ENCODE peak calls at places on chromosomes 5 and 9, in ten cellular contexts. O is mucosa of descending colon, I is H1, M is osteocyte, G is choroid plexus epithelial cell, R is fibroblast of mammary gland, Y is epithelial cell of esophagus, D is hepatocyte, N is PC-3, S is spleen. E is an unnamed sample.

GRCh38 chr9:131394464-131395026 is 659 bp downstream of the PRRC2B start:
- DNase-seq in I (no peak), G (peak), S (peak), M (peak), N (no peak), O (peak), Y (no peak), D (peak), R (no peak), E (no peak)

GRCh38 chr9:2120926-2121689 is 106.0 kb downstream of the SMARCA2 start:
- DNase-seq in O (no peak), N (peak), D (no peak), G (peak), R (peak), S (no peak), I (no peak), Y (peak), M (no peak), E (no peak)

GRCh38 chr5:122195784-122196394 is 66.5 kb downstream of the ZNF474 start:
- DNase-seq in D (peak), R (peak), G (peak), N (peak), I (no peak), O (no peak), M (no peak), Y (peak), S (no peak), E (no peak)

GRCh38 chr5:93145019-93145418 is 436.0 kb downstream of the NR2F1-AS1 start:
- DNase-seq in N (no peak), D (no peak), R (no peak), I (no peak), Y (no peak), M (no peak), G (no peak), S (peak), O (no peak), E (no peak)

GRCh38 chr9:16869961-16870605 is 387 bp downstream of the BNC2 start:
- DNase-seq in M (no peak), I (no peak), N (peak), O (peak), D (peak), Y (no peak), R (no peak), S (no peak), G (peak), E (no peak)

GRCh38 chr5:143094087-143094511 is 309.4 kb downstream of the NR3C1 start:
- DNase-seq in Y (peak), R (peak), N (no peak), M (no peak), I (no peak), D (peak), S (no peak), O (no peak), G (peak), E (no peak)

GRCh38 chr5:78698218-78698751 is 49.7 kb upstream of the LHFPL2 start:
- DNase-seq in I (no peak), S (no peak), N (no peak), M (no peak), R (peak), D (no peak), Y (peak), G (peak), O (no peak), E (no peak)

GRCh38 chr5:67170783-67171182 is 25.8 kb downstream of the CD180 start:
- DNase-seq in G (no peak), O (no peak), Y (no peak), N (no peak), M (no peak), S (no peak), R (no peak), I (no peak), D (no peak), E (no peak)

GRCh38 chr9:136852664-136853595 is 784 bp downstream of the MAMDC4 start:
- DNase-seq in N (no peak), Y (no peak), R (no peak), M (no peak), G (no peak), D (no peak), O (peak), I (no peak), S (peak), E (peak)

GRCh38 chr9:87276851-87277251 is 220.8 kb upstream of the DAPK1 start:
- DNase-seq in N (no peak), G (peak), M (no peak), R (peak), O (no peak), S (no peak), Y (peak), D (no peak), I (no peak), E (no peak)

GRCh38 chr9:18479405-18479804 is 5.5 kb downstream of the ADAMTSL1 start:
- DNase-seq in O (no peak), R (peak), N (peak), Y (no peak), M (no peak), G (no peak), I (no peak), S (no peak), D (no peak), E (no peak)

GRCh38 chr5:149735066-149735465 is 5.0 kb downstream of the PPARGC1B start:
- DNase-seq in Y (peak), R (peak), D (no peak), N (peak), G (peak), O (peak), I (no peak), M (no peak), S (no peak), E (peak)

GRCh38 chr9:136880651-136881050 is 5.7 kb upstream of the TRAF2 start:
- DNase-seq in Y (no peak), R (no peak), G (no peak), N (no peak), O (no peak), S (peak), I (no peak), M (no peak), D (no peak), E (no peak)

GRCh38 chr9:78821126-78821822 is 524.3 kb downstream of the PSAT1 start:
- DNase-seq in R (peak), I (no peak), S (no peak), G (peak), N (peak), D (peak), Y (peak), M (no peak), O (no peak), E (no peak)

GRCh38 chr9:114380988-114381387 is 6.8 kb downstream of the AKNA start:
- DNase-seq in Y (no peak), D (no peak), G (no peak), I (no peak), R (no peak), S (peak), O (peak), N (no peak), M (no peak), E (no peak)

GRCh38 chr9:114384836-114385411 is 2.9 kb downstream of the AKNA start:
- DNase-seq in S (peak), Y (no peak), D (no peak), N (no peak), I (no peak), M (no peak), G (no peak), O (peak), R (no peak), E (no peak)

GRCh38 chr9:114383866-114384231 is 3.9 kb downstream of the AKNA start:
- DNase-seq in D (no peak), O (peak), G (no peak), M (no peak), Y (no peak), N (no peak), R (no peak), I (no peak), S (peak), E (no peak)

GRCh38 chr9:114385412-114386181 is 2.2 kb downstream of the AKNA start:
- DNase-seq in I (no peak), S (peak), N (peak), G (peak), R (peak), O (peak), M (peak), D (peak), Y (peak), E (peak)

GRCh38 chr9:114382951-114383865 is 4.6 kb downstream of the AKNA start:
- DNase-seq in S (peak), R (peak), G (no peak), N (no peak), M (no peak), O (peak), D (no peak), I (no peak), Y (no peak), E (no peak)
- TF ChIP-seq CTCF in S (peak), R (peak), G (peak), N (no peak), M (no peak), O (no peak), D (peak), I (peak), Y (no peak), E (peak)

GRCh38 chr5:7897014-7897600 is 28.2 kb downstream of the MTRR start:
- DNase-seq in G (peak), N (peak), R (peak), S (no peak), Y (peak), O (no peak), D (peak), M (no peak), I (peak), E (no peak)
- TF ChIP-seq CTCF in G (peak), N (peak), R (peak), S (no peak), Y (peak), O (no peak), D (peak), M (peak), I (peak), E (no peak)

DNA sequence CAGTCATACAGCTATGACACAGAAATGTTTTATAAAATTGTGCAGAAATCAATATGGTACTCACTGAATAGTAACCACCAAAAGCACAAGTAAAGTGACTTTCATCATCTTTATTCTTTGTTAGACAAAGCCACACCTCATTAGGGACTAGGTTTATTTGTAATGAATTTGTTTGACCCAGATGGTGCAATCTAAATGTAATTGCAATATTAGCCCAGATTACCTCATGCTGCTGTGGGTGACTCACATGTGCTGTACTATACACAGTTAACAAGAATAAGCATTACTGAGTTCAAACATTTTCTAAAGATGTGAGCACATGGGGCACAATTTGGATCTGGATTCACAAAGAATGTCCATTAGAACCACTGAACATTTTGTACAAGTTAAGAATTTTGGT is 759.3 kb upstream of the TYRP1 start:
- DNase-seq in D (peak), R (peak), I (no peak), S (no peak), O (no peak), N (no peak), Y (peak), M (no peak), G (peak), E (no peak)
- TF ChIP-seq CTCF in D (no peak), R (no peak), I (no peak), S (no peak), O (no peak), N (no peak), Y (no peak), M (no peak), G (no peak), E (no peak)

DNA sequence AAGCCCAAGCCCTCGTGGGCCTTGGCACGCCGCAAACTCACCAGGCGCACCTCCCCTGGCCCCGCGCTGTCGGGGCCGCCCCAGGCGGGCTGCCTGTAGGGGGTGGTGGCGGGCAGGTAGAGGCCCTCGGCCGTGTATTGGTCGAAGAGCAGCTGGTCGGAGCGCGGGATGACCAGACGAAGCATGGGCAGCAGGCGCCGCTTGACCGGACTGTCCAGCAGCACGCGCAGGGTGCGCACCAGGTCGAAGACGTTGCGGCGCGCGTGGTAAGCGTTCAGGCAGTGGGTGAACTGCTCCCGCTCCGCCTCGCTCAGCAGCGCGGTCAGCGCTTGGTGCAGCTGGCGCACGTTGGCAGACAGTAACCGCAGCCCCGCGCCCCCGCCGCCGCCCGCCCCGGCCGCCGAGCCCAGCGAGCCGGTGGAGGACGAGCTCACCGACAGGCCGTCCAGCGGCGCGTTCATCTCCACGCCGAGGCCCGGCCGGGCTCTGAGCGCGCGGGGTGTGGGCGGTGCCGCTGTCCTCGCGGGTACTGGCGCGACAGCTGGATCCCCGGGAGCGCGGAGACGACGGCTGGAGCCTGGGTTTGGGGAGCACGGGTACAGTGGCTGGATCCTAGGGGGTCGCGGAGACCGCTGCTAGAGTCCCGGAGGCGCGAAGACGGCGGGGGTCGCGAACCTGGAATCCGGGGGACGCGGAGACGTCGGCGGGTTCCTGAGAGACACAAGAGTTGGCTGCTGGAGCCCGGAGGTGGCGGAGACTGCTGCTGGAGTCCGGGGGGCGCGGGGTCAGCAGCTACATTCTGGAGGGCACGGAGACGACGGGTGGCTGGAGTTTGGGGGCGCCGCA is 709 bp downstream of the WHRN start:
- DNase-seq in D (peak), N (peak), R (peak), M (peak), I (no peak), O (peak), Y (peak), G (peak), S (peak), E (no peak)
- TF ChIP-seq CTCF in D (peak), N (peak), R (no peak), M (peak), I (peak), O (peak), Y (peak), G (peak), S (peak), E (peak)

DNA sequence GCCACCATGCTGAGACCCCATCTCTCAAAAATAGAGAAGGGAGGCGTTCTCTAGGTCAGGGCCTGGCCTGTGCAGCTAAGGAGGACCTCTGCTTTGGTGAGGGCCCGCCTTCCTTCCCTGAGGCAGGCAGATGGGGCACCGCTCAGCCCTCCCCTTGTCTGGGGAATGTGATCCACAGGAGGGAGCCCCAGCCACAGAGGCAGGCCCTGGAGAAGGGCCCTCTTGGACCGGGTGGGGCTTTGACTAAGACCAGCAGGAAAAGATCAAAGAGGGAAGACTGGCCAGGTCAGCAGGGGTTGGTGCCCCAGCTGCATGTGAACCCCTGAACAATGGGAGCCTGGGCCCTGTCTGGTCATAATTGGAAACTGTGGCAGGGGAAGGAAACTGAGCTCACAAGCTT is 21.9 kb downstream of the PTPA start:
- DNase-seq in Y (no peak), G (no peak), R (no peak), M (no peak), N (no peak), I (no peak), S (no peak), D (no peak), O (no peak), E (no peak)
- TF ChIP-seq CTCF in Y (no peak), G (peak), R (no peak), M (no peak), N (no peak), I (no peak), S (no peak), D (no peak), O (no peak), E (no peak)

DNA sequence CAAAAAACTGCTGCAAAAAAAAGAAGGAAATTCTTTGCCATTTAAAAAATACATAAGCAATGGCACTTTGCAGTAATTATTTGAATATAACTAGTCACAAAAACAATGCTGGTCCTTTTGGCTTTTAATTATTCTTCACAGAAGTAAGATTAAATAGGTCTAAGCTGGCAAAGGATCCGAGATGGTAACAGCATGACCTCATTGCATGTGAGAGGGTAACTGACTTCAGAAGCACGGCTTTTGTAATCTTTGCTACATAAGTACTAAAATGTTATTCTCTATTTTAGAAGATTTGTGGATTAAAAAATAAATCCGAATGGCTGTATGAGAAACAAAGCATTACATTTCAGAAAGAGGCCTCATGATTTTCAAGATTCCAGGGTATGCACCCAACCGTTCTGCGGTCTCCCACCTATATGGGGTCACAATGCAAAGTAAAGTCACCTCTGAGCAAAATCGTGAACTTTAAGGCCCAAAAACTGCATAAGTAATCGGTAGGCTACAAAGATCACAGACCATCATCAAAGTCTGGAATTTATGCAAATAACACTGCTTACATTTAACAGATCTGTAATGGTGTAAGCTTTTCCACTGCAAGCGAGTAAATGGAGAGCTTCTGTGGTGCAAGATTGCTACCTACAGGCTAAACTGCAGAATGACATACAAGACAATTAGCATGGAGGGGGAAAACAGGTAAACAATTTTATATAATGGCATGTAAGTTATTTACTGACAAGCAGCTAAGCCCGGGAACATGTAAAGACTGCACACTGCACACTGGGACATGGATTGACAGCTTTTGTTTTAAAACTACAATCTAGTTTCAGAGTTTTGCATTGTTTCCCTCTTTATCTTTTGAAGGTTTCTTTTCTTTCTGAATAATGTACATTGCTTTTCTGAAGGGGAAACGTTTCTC is 231.6 kb downstream of the SLF1 start:
- DNase-seq in S (no peak), M (no peak), G (peak), D (peak), N (peak), O (no peak), Y (peak), I (no peak), R (peak), E (no peak)
- TF ChIP-seq CTCF in S (peak), M (peak), G (peak), D (peak), N (peak), O (no peak), Y (peak), I (peak), R (peak), E (peak)

DNA sequence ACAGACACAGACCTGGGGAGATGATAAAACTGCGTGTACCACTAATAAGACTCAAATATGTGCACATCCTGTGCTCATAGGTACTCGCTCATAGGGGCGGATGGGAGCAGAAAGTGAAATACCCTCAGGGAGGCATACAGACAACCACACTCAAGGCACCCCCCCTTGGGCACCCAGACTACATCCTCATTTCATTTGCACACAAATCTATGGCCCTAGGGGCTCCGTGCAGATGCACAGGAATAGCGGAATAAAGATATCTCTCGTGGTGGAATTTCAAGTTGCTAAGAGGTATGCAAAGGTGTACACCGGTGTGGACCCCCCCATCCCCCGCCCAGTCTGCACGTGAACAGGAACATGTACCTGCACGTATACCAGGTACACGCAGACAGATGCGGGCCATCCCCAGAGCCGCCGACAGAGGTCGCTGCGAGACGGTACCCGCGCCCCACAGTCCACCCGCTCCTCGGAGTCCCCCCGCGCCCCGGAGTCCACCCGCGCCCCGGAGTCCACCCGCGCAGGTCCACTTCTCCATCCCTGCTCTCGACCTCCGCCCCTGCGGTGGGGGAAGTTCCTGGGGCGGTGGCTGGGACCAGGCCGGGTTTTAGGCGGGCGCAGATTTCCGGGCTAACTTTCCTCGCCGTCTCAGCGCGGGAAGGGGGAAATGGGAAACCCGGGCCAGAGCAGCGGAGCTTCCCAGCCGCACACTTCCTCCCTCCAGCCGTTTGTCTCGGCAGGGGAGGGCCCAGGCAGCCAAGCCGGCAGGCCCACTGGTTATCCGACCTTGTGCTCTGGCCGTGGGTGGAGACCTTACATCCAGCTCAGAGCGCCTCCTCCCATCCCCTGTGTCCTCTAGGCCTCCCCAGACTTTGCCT is 1.0 kb upstream of the IL12B start:
- DNase-seq in N (peak), Y (peak), I (no peak), S (peak), M (peak), D (peak), R (peak), O (peak), G (peak), E (peak)
- TF ChIP-seq CTCF in N (peak), Y (peak), I (peak), S (peak), M (peak), D (peak), R (peak), O (peak), G (peak), E (peak)

GRCh38 chr5:133421394-133421793 is 190.9 kb downstream of the FSTL4 start:
- DNase-seq in N (peak), I (peak), R (peak), D (peak), M (no peak), S (no peak), G (peak), Y (peak), O (no peak), E (no peak)
- TF ChIP-seq CTCF in N (peak), I (peak), R (peak), D (peak), M (peak), S (no peak), G (peak), Y (peak), O (no peak), E (no peak)

GRCh38 chr9:68999393-69000105 is 14.4 kb downstream of the PRKACG start:
- DNase-seq in N (peak), D (peak), Y (peak), M (no peak), S (peak), G (peak), O (peak), R (peak), I (peak), E (peak)
- TF ChIP-seq CTCF in N (peak), D (peak), Y (peak), M (peak), S (peak), G (peak), O (peak), R (peak), I (peak), E (peak)

DNA sequence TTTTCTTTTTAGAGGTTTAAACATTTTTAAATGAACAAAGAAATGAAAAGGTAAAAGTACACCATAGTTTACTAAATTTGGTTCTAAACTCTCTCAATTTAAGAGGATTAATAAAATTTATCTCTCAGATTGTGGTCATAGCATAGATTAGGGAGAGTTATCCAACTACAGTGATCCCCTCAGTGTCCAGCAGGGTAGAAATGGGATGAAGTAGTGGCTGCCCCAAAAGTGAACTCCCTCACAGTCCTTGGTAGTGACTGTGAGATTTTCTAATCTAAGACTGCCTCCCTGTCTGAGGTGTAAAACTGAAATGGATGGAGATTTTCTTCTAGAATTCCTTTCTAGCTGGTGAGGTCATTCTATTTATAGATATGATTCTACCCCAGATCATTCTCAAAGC is 455.5 kb downstream of the ACTL7B start:
- DNase-seq in R (no peak), M (no peak), N (no peak), I (no peak), Y (no peak), O (no peak), D (no peak), G (no peak), S (no peak), E (no peak)
- TF ChIP-seq CTCF in R (peak), M (peak), N (no peak), I (peak), Y (peak), O (no peak), D (no peak), G (peak), S (no peak), E (no peak)

E was measured in CD14-positive monocyte.